ENCODE peak calls at places on chromosomes 13 and 19, in six cellular contexts. O is Calu3, F is NB4, E is right atrium auricular region, Y is tibial artery, L is omental fat pad. G is an unnamed sample.

GRCh38 chr13:35489050-35489449 is 12.6 kb upstream of the MAB21L1 start:
- DNase-seq in O (no peak), E (no peak), L (no peak), F (no peak), Y (no peak), G (no peak)

GRCh38 chr19:30224689-30225606 is 147.2 kb upstream of the ZNF536 start:
- DNase-seq in F (no peak), E (no peak), Y (no peak), L (no peak), O (no peak), G (no peak)

GRCh38 chr13:26010487-26011207 is 41.2 kb downstream of the SHISA2 start:
- DNase-seq in Y (no peak), F (no peak), E (no peak), L (no peak), O (no peak), G (no peak)

GRCh38 chr19:40907968-40908735 is 26.1 kb upstream of the CYP2A7 start:
- DNase-seq in O (no peak), F (no peak), L (peak; percentile 33), Y (no peak), E (no peak), G (no peak)

GRCh38 chr13:28394422-28394821 is 100.5 kb downstream of the FLT1 start:
- DNase-seq in O (no peak), L (no peak), E (no peak), Y (no peak), F (peak; percentile 59), G (no peak)

GRCh38 chr19:5351731-5352228 is 11.2 kb upstream of the PTPRS start:
- DNase-seq in E (no peak), O (no peak), F (no peak), L (no peak), Y (no peak), G (no peak)

GRCh38 chr19:58034476-58034790 is 608 bp downstream of the ZSCAN1 start:
- DNase-seq in L (no peak), O (no peak), E (no peak), Y (no peak), F (no peak), G (no peak)

GRCh38 chr19:48625891-48626327 is 6.6 kb downstream of the SPHK2 start:
- DNase-seq in F (peak; percentile 36), E (no peak), L (no peak), O (no peak), Y (no peak), G (no peak)

GRCh38 chr13:44267966-44268365 is 105.7 kb upstream of the SERP2 start:
- DNase-seq in F (no peak), Y (no peak), E (no peak), L (no peak), O (no peak), G (no peak)

GRCh38 chr19:42280761-42281174 is 11.7 kb downstream of the CIC start:
- DNase-seq in E (no peak), F (peak; percentile 76), L (peak; percentile 50), O (no peak), Y (peak; percentile 73), G (peak; percentile 73)

GRCh38 chr13:42894765-42895181 is 97.3 kb downstream of the EPSTI1 start:
- DNase-seq in Y (no peak), O (no peak), L (no peak), E (no peak), F (no peak), G (no peak)

GRCh38 chr13:84607614-84608013 is 725.3 kb upstream of the SLITRK1 start:
- DNase-seq in E (no peak), O (no peak), Y (peak; percentile 21), F (no peak), L (no peak), G (no peak)

GRCh38 chr19:53308339-53308811 is 25.2 kb upstream of the ZNF845 start:
- DNase-seq in Y (no peak), O (no peak), L (no peak), F (no peak), E (no peak), G (peak; percentile 79)

GRCh38 chr19:38898788-38899446 is 501 bp downstream of the SIRT2 start:
- DNase-seq in Y (no peak), L (no peak), E (peak; percentile 61), O (no peak), F (no peak), G (no peak)

GRCh38 chr13:25948910-25949309 is 102.9 kb downstream of the SHISA2 start:
- DNase-seq in O (no peak), F (no peak), E (no peak), L (no peak), Y (no peak), G (no peak)

GRCh38 chr19:46015080-46015960 is 7.5 kb downstream of the PGLYRP1 start:
- DNase-seq in E (no peak), F (peak; percentile 14), L (peak; percentile 46), O (peak; percentile 71), Y (peak; percentile 48), G (no peak)

GRCh38 chr13:31044658-31045620 is 112.5 kb downstream of the TEX26 start:
- DNase-seq in E (no peak), F (no peak), L (no peak), Y (no peak), O (peak; percentile 26), G (no peak)

GRCh38 chr19:46391296-46392251 is 21.8 kb downstream of the CCDC8 start:
- DNase-seq in E (no peak), O (no peak), Y (no peak), F (no peak), L (no peak), G (no peak)

GRCh38 chr13:35699181-35699580 is 222.7 kb upstream of the MAB21L1 start:
- DNase-seq in O (no peak), L (no peak), E (peak; percentile 69), F (no peak), Y (no peak), G (no peak)

GRCh38 chr13:59906413-59907027 is 257.2 kb downstream of the DIAPH3 start:
- DNase-seq in O (peak; percentile 2), E (no peak), L (no peak), F (peak; percentile 33), Y (no peak), G (no peak)

GRCh38 chr13:37608750-37609339 is 10.3 kb upstream of the POSTN start:
- DNase-seq in L (no peak), O (no peak), F (peak; percentile 2), E (no peak), Y (no peak), G (no peak)

GRCh38 chr13:37597477-37597876 is 1.1 kb downstream of the POSTN start:
- DNase-seq in L (no peak), Y (no peak), F (no peak), O (no peak), E (no peak), G (no peak)

GRCh38 chr13:37599509-37599908 is 941 bp upstream of the POSTN start:
- DNase-seq in L (no peak), F (no peak), Y (no peak), O (no peak), E (no peak), G (no peak)

GRCh38 chr13:37598572-37598971 is at the start of gene POSTN:
- DNase-seq in F (no peak), Y (no peak), O (no peak), E (no peak), L (no peak), G (no peak)

DNA sequence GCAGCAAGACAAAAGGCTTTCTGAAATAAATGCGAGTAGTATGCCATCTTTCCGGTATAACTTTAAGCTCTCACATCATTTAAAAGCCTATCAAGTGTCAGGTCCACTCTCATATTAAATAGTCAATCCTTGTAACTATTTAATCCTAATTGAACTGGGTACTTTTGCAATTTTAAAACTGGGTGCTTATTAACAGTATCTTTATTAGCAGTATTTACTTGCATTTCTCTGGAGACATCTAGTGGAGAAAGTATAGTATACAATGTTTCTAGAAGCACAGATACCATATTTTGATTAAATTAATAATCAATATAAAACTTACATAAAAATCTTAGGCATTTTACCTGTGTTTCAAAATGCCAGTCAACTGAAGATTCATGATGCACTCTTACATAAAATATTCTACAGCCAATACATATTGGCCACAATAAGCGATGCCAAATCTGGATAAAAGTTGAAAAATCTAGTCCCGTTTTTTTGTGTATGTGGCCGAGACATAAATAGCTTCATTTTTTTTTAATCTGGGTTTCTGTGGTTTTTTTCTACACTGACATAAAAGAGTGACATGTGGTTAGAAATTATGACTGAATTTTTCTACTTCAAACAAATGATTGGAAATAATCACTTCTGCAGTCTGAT is 4.3 kb upstream of the POSTN start:
- DNase-seq in L (no peak), Y (no peak), F (peak; percentile 8), O (no peak), E (no peak), G (no peak)
- TF ChIP-seq CTCF in L (no peak), Y (peak; percentile 62), F (peak; percentile 9), O (peak; percentile 12), E (no peak), G (peak; percentile 77)

GRCh38 chr19:47510516-47511127 is 4.2 kb downstream of the NAPA start:
- DNase-seq in F (no peak), L (no peak), Y (no peak), O (no peak), E (no peak), G (no peak)
- TF ChIP-seq CTCF in F (no peak), L (no peak), Y (no peak), O (no peak), E (no peak), G (no peak)

GRCh38 chr13:77329133-77330008 is 2.5 kb upstream of the MYCBP2 start:
- DNase-seq in L (peak; percentile 51), F (peak; percentile 100), E (peak; percentile 90), Y (peak; percentile 89), O (peak; percentile 44), G (peak; percentile 79)
- TF ChIP-seq CTCF in L (no peak), F (no peak), E (no peak), Y (no peak), O (no peak), G (no peak)

DNA sequence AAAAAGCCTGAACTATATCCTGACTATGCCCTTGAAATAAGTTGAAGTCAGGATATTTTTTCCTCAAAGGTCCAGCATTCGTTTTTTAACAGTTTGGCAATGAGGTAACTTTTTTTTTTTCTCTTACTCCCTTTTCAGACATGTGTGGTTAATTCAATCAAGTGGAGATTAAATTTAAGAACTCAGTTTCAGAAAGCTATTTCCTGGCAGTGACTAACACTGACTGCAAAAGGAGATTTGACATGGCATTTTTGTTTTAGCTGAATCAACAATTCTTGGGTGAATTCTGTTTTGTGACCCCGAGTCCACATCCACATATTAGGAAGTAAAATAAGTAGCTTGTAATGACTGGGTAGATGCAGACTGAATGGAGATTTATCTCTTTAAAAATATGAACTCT is 716.4 kb downstream of the PCDH9 start:
- DNase-seq in Y (no peak), F (no peak), L (no peak), O (no peak), E (no peak), G (no peak)
- TF ChIP-seq CTCF in Y (no peak), F (no peak), L (no peak), O (no peak), E (no peak), G (no peak)

G was measured in type B pancreatic cell.